ENCODE peak calls at places on chromosome 16, in six cellular contexts. S is WERI-Rb-1, T is stomach, V is DND-41, D is thoracic aorta, E is heart right ventricle. X is an unnamed sample.

GRCh38 chr16:8935989-8936388 is 27.7 kb downstream of the USP7 start:
- DNase-seq in S (peak), T (no peak), V (no peak), D (no peak), E (no peak), X (no peak)

GRCh38 chr16:63613701-63614100 is 1508.2 kb downstream of the CDH11 start:
- DNase-seq in S (no peak), T (no peak), V (no peak), D (no peak), E (no peak), X (no peak)

GRCh38 chr16:11181889-11182279 is 74.1 kb downstream of the SOCS1 start:
- DNase-seq in S (no peak), T (no peak), V (peak), D (no peak), E (no peak), X (no peak)

GRCh38 chr16:22692034-22692433 is 121.9 kb upstream of the HS3ST2 start:
- DNase-seq in S (no peak), T (no peak), V (no peak), D (no peak), E (no peak), X (no peak)

GRCh38 chr16:8751481-8752311 is 45.7 kb downstream of the TMEM186 start:
- DNase-seq in S (no peak), T (no peak), V (no peak), D (no peak), E (no peak), X (no peak)

GRCh38 chr16:15966420-15967222 is 17.2 kb downstream of the ABCC1 start:
- DNase-seq in S (no peak), T (no peak), V (no peak), D (no peak), E (no peak), X (no peak)

GRCh38 chr16:21684199-21684598 is 20.4 kb downstream of the OTOA start:
- DNase-seq in S (peak), T (no peak), V (peak), D (no peak), E (no peak), X (no peak)

GRCh38 chr16:24983521-24983920 is 31.6 kb downstream of the ARHGAP17 start:
- DNase-seq in S (no peak), T (no peak), V (no peak), D (no peak), E (no peak), X (no peak)

GRCh38 chr16:17476414-17477259 is 5.9 kb upstream of the XYLT1 start:
- DNase-seq in S (peak), T (peak), V (peak), D (no peak), E (no peak), X (no peak)

GRCh38 chr16:21233521-21234150 is at the start of gene ANKS4B:
- DNase-seq in S (no peak), T (peak), V (no peak), D (no peak), E (no peak), X (no peak)

GRCh38 chr16:80946481-80946880 is 60.2 kb downstream of the CMC2 start:
- DNase-seq in S (no peak), T (no peak), V (no peak), D (no peak), E (no peak), X (no peak)

GRCh38 chr16:52034830-52035229 is 512.1 kb downstream of the TOX3 start:
- DNase-seq in S (no peak), T (no peak), V (no peak), D (no peak), E (no peak), X (no peak)

GRCh38 chr16:83552930-83553329 is 254.8 kb upstream of the HSBP1 start:
- DNase-seq in S (no peak), T (no peak), V (no peak), D (no peak), E (no peak), X (no peak)

GRCh38 chr16:72739577-72739976 is 308.4 kb downstream of the ZFHX3 start:
- DNase-seq in S (no peak), T (no peak), V (no peak), D (no peak), E (no peak), X (no peak)

GRCh38 chr16:24718967-24719521 is 10.4 kb upstream of the TNRC6A start:
- DNase-seq in S (no peak), T (no peak), V (no peak), D (no peak), E (no peak), X (no peak)

GRCh38 chr16:24440296-24440695 is 99.1 kb upstream of the RBBP6 start:
- DNase-seq in S (no peak), T (no peak), V (no peak), D (no peak), E (no peak), X (no peak)

GRCh38 chr16:2710711-2711231 is 9.3 kb downstream of the PRSS27 start:
- DNase-seq in S (no peak), T (no peak), V (no peak), D (no peak), E (no peak), X (no peak)

GRCh38 chr16:62149646-62150045 is 113.4 kb upstream of the CDH8 start:
- DNase-seq in S (no peak), T (no peak), V (no peak), D (no peak), E (no peak), X (no peak)

GRCh38 chr16:82630688-82631087 is 3.9 kb downstream of the CDH13 start:
- DNase-seq in S (no peak), T (no peak), V (no peak), D (no peak), E (no peak), X (no peak)

GRCh38 chr16:86199871-86200700 is 301.1 kb downstream of the IRF8 start:
- DNase-seq in S (no peak), T (no peak), V (no peak), D (no peak), E (no peak), X (no peak)

GRCh38 chr16:56226840-56227525 is 35.7 kb downstream of the GNAO1 start:
- DNase-seq in S (no peak), T (no peak), V (peak), D (no peak), E (no peak), X (no peak)

GRCh38 chr16:5366126-5366525 is 268.5 kb upstream of the EEF2KMT start:
- DNase-seq in S (no peak), T (no peak), V (no peak), D (no peak), E (no peak), X (no peak)

GRCh38 chr16:27792486-27793275 is 242.7 kb downstream of the KATNIP start:
- DNase-seq in S (no peak), T (no peak), V (no peak), D (no peak), E (no peak), X (no peak)

GRCh38 chr16:52613508-52613907 is 66.6 kb upstream of the TOX3 start:
- DNase-seq in S (no peak), T (no peak), V (peak), D (no peak), E (no peak), X (no peak)

GRCh38 chr16:66508261-66508913 is 41.5 kb downstream of the TK2 start:
- DNase-seq in S (no peak), T (peak), V (no peak), D (no peak), E (no peak), X (no peak)
- H3K27ac ChIP-seq in S (no peak), T (no peak), V (no peak), D (peak), E (peak), X (no peak)

GRCh38 chr16:1330931-1331711 is 2.3 kb upstream of the BAIAP3 start:
- DNase-seq in S (no peak), T (no peak), V (no peak), D (no peak), E (no peak), X (no peak)
- H3K27ac ChIP-seq in S (no peak), T (peak), V (no peak), D (no peak), E (peak), X (no peak)

DNA sequence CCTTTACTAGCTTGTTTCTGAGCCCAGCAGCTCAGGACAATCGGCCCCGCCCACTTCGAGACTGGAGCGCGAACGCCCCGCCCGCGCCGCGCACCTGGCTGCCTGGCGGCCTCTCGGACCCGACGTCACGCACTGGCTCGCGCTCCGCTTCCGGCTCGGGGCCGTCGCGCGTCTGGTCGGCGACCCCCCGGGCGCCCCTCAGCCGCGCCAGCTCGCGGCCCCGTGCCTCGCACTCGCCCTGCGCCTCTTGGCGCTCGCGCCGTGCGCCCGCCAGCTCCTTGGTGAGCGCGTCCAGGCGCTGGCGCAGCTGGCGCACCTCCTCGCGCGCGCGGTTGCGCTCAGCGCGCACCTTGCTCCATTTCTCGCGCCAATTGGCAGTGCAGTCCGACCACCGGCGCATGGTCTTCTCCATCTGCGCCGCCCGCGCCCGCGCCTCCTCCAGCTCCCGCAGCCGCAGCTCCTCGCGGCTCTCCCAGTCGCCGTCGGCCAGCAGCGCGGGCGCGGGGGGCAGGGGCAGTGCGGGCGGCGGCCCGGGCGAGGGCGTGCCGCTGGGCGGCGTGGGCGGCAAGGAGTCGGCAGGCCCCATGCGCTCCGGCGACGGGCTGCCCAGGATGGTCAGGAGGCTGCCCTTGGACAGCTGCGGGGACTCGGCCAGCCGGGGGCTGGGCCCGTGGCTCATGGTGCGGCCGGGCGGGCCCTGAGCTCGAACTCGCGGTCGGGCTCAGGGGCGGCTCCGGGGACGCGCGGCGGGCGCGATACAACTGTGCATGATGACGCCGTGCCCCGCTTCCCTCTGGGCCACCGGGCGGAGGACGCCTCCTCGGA is 7.7 kb downstream of the CCDC102A start:
- DNase-seq in S (peak), T (peak), V (no peak), D (no peak), E (no peak), X (no peak)
- H3K27ac ChIP-seq in S (peak), T (peak), V (no peak), D (no peak), E (no peak), X (no peak)

GRCh38 chr16:84685210-84685609 is 14.6 kb upstream of the USP10 start:
- DNase-seq in S (no peak), T (no peak), V (no peak), D (no peak), E (no peak), X (no peak)

GRCh38 chr16:84686702-84687298 is 13.0 kb upstream of the USP10 start:
- DNase-seq in S (peak), T (no peak), V (no peak), D (no peak), E (no peak), X (no peak)

GRCh38 chr16:84684592-84684965 is 15.2 kb upstream of the USP10 start:
- DNase-seq in S (no peak), T (no peak), V (no peak), D (no peak), E (no peak), X (no peak)

GRCh38 chr16:84680843-84681629 is 18.8 kb upstream of the USP10 start:
- DNase-seq in S (no peak), T (no peak), V (no peak), D (no peak), E (no peak), X (no peak)

GRCh38 chr16:84683691-84684591 is 15.9 kb upstream of the USP10 start:
- DNase-seq in S (no peak), T (no peak), V (no peak), D (no peak), E (no peak), X (no peak)
- H3K27ac ChIP-seq in S (no peak), T (no peak), V (no peak), D (no peak), E (no peak), X (no peak)

GRCh38 chr16:74322301-74322710 is 25.7 kb downstream of the PSMD7 start:
- DNase-seq in S (no peak), T (no peak), V (no peak), D (no peak), E (no peak), X (no peak)
- H3K27ac ChIP-seq in S (no peak), T (peak), V (no peak), D (peak), E (peak), X (no peak)

GRCh38 chr16:67406111-67406593 is 10.1 kb downstream of the ZDHHC1 start:
- DNase-seq in S (no peak), T (no peak), V (no peak), D (no peak), E (peak), X (no peak)
- H3K27ac ChIP-seq in S (no peak), T (peak), V (no peak), D (no peak), E (peak), X (no peak)

GRCh38 chr16:30954993-30955392 is 2.6 kb upstream of the SETD1A start:
- DNase-seq in S (no peak), T (no peak), V (no peak), D (no peak), E (no peak), X (no peak)
- H3K27ac ChIP-seq in S (no peak), T (no peak), V (no peak), D (no peak), E (no peak), X (no peak)

DNA sequence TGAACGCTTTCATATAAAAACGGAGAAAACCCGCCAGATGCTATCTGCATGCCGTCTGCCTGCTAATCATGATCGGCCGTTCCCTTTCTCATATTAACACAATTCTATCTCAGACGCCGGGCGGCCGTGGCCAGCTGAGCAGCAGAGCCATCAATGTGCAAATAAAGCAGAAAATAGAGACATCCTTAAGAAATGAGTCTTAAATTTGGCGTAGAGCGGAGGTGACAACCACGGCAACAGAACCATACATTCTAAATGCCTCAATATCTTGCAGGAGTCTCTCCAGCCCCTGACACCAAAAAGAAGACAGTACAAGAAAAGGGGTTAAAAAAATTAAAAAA is 2.7 kb upstream of the IRX5 start:
- DNase-seq in S (no peak), T (no peak), V (peak), D (no peak), E (no peak), X (no peak)
- H3K27ac ChIP-seq in S (peak), T (peak), V (peak), D (peak), E (peak), X (no peak)

GRCh38 chr16:89354325-89354724 is 136.0 kb downstream of the ANKRD11 start:
- DNase-seq in S (no peak), T (no peak), V (no peak), D (no peak), E (peak), X (no peak)

GRCh38 chr16:89351645-89352044 is 134.1 kb downstream of the ZNF778 start:
- DNase-seq in S (no peak), T (no peak), V (no peak), D (no peak), E (no peak), X (no peak)

GRCh38 chr16:89350701-89351380 is 133.3 kb downstream of the ZNF778 start:
- DNase-seq in S (no peak), T (no peak), V (no peak), D (no peak), E (no peak), X (no peak)

GRCh38 chr16:89349947-89350633 is 132.6 kb downstream of the ZNF778 start:
- DNase-seq in S (no peak), T (no peak), V (peak), D (no peak), E (no peak), X (no peak)

GRCh38 chr16:89352091-89352681 is 134.7 kb downstream of the ZNF778 start:
- DNase-seq in S (no peak), T (no peak), V (no peak), D (no peak), E (no peak), X (no peak)
- H3K27ac ChIP-seq in S (no peak), T (peak), V (peak), D (no peak), E (peak), X (no peak)